ENCODE peak calls at places on chromosomes 5 and 9, in ten cellular contexts. V is heart left ventricle, H is HCT116, Q is thyroid gland, U is ovary, M is tibial nerve, D is HepG2, N is IMR-90, W is stomach, Z is gastrocnemius medialis. E is an unnamed sample.

GRCh38 chr5:40365357-40366330 is 314.1 kb upstream of the PTGER4 start:
- DNase-seq in V (no peak), H (no peak), Q (no peak), U (no peak), M (no peak), D (no peak), N (peak), W (no peak), Z (no peak), E (no peak)

GRCh38 chr9:107648153-107648716 is 158.7 kb upstream of the KLF4 start:
- DNase-seq in V (no peak), H (no peak), Q (no peak), U (no peak), M (no peak), D (no peak), N (no peak), W (no peak), Z (no peak), E (no peak)

GRCh38 chr5:115096034-115096769 is 73.5 kb downstream of the TRIM36 start:
- DNase-seq in V (no peak), H (no peak), Q (no peak), U (no peak), M (no peak), D (no peak), N (no peak), W (no peak), Z (no peak), E (no peak)

GRCh38 chr5:41009228-41009627 is 61.9 kb downstream of the MROH2B start:
- DNase-seq in V (peak), H (peak), Q (no peak), U (no peak), M (no peak), D (peak), N (peak), W (peak), Z (no peak), E (no peak)

GRCh38 chr5:40682431-40683017 is 2.8 kb downstream of the PTGER4 start:
- DNase-seq in V (no peak), H (no peak), Q (no peak), U (no peak), M (no peak), D (no peak), N (peak), W (no peak), Z (no peak), E (no peak)

GRCh38 chr5:115459844-115460243 is 84.7 kb downstream of the FEM1C start:
- DNase-seq in V (no peak), H (peak), Q (no peak), U (no peak), M (no peak), D (no peak), N (peak), W (no peak), Z (no peak), E (no peak)

GRCh38 chr5:175809531-175810121 is 61.8 kb upstream of the CPLX2 start:
- DNase-seq in V (no peak), H (peak), Q (no peak), U (no peak), M (no peak), D (peak), N (peak), W (no peak), Z (no peak), E (no peak)

GRCh38 chr5:112083623-112084022 is 326.6 kb upstream of the NREP start:
- DNase-seq in V (no peak), H (no peak), Q (no peak), U (no peak), M (no peak), D (no peak), N (peak), W (no peak), Z (no peak), E (no peak)

GRCh38 chr9:95165004-95165403 is 152.5 kb downstream of the FANCC start:
- DNase-seq in V (no peak), H (no peak), Q (no peak), U (no peak), M (no peak), D (no peak), N (no peak), W (no peak), Z (no peak), E (no peak)

GRCh38 chr9:19409406-19410194 is 791 bp downstream of the ACER2 start:
- DNase-seq in V (peak), H (peak), Q (peak), U (peak), M (no peak), D (peak), N (no peak), W (no peak), Z (no peak), E (no peak)

GRCh38 chr9:19408316-19408692 is 505 bp upstream of the ACER2 start:
- DNase-seq in V (peak), H (no peak), Q (no peak), U (no peak), M (no peak), D (no peak), N (no peak), W (no peak), Z (no peak), E (peak)

GRCh38 chr9:19410195-19410503 is 1.3 kb downstream of the ACER2 start:
- DNase-seq in V (no peak), H (no peak), Q (no peak), U (no peak), M (no peak), D (no peak), N (no peak), W (no peak), Z (no peak), E (no peak)

GRCh38 chr9:19410594-19410993 is 1.8 kb downstream of the ACER2 start:
- DNase-seq in V (no peak), H (no peak), Q (no peak), U (no peak), M (no peak), D (no peak), N (no peak), W (no peak), Z (no peak), E (no peak)

GRCh38 chr9:19408693-19409405 is at the start of gene ACER2:
- DNase-seq in V (peak), H (peak), Q (peak), U (peak), M (peak), D (peak), N (peak), W (peak), Z (peak), E (peak)
- TF ChIP-seq CTCF in V (no peak), H (peak), Q (no peak), U (no peak), M (no peak), D (peak), N (peak), W (no peak), Z (no peak), E (no peak)

DNA sequence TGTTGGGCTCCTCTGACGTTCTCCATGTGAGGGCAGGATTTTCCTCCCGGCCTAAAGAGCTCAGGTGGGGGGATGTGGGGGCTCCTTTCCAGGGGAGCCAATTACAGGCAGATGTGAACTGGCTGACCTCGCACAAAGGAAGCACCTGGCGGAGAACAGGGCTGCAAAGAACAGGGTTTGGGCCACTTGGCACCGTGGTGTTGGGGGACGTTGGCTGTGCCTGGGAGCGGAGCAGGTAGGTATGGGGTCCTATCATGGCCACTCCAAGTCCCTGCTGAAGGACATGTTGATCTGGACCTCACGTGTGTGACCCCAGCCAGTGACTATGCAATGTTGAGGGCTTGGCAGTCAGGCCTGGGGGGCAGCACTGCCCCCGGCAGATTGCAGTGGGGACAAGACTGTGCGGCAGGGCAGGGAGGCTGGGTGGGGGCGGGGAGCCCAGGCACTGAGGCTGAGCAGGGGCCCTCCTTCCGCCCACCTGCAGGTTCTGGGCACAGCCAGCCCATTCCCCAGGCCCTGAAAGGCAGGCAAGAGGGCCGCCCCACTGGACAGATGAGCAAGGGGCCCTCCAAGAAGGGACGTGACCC is 19.4 kb downstream of the FIBCD1 start:
- DNase-seq in V (no peak), H (no peak), Q (no peak), U (no peak), M (no peak), D (no peak), N (no peak), W (no peak), Z (no peak), E (no peak)
- H3K4me3 ChIP-seq in V (no peak), H (no peak), Q (no peak), U (no peak), M (no peak), D (no peak), N (no peak), W (no peak), Z (no peak), E (no peak)

GRCh38 chr9:37565661-37566618 is 10.2 kb downstream of the FBXO10 start:
- DNase-seq in V (no peak), H (no peak), Q (no peak), U (no peak), M (no peak), D (no peak), N (no peak), W (no peak), Z (no peak), E (no peak)
- TF ChIP-seq POLR2A in V (no peak), H (no peak), Q (no peak), U (no peak), M (no peak), D (no peak), N (no peak), W (no peak), Z (no peak), E (no peak)

GRCh38 chr9:127959841-127960409 is 20.9 kb downstream of the EEIG1 start:
- DNase-seq in V (no peak), H (no peak), Q (no peak), U (no peak), M (no peak), D (no peak), N (no peak), W (no peak), Z (no peak), E (no peak)

GRCh38 chr9:127953768-127954505 is 16.3 kb upstream of the DPM2 start:
- DNase-seq in V (no peak), H (no peak), Q (no peak), U (no peak), M (no peak), D (no peak), N (no peak), W (no peak), Z (no peak), E (no peak)

GRCh38 chr9:127954831-127955293 is 17.2 kb upstream of the DPM2 start:
- DNase-seq in V (no peak), H (no peak), Q (no peak), U (no peak), M (no peak), D (no peak), N (no peak), W (no peak), Z (no peak), E (peak)

GRCh38 chr9:127958728-127959127 is 21.1 kb upstream of the DPM2 start:
- DNase-seq in V (no peak), H (no peak), Q (no peak), U (no peak), M (no peak), D (no peak), N (no peak), W (no peak), Z (no peak), E (no peak)

GRCh38 chr9:127955294-127956015 is 17.8 kb upstream of the DPM2 start:
- DNase-seq in V (peak), H (peak), Q (peak), U (no peak), M (no peak), D (peak), N (peak), W (peak), Z (peak), E (peak)
- TF ChIP-seq CTCF in V (peak), H (peak), Q (peak), U (no peak), M (peak), D (peak), N (no peak), W (no peak), Z (peak), E (no peak)